ENCODE peak calls at places on chromosomes 13 and 19, in nine cellular contexts. O is AG04450, P is cardiac fibroblast, C is sigmoid colon, J is breast epithelium, Z is mesothelial cell of epicardium, M is MM.1S, S is GM06990, H is lower leg skin. W is an unnamed sample.

GRCh38 chr13:76822691-76823267 is 63.4 kb downstream of the KCTD12 start:
- DNase-seq in C (no peak), P (peak; percentile 77), Z (no peak), S (peak; percentile 30), J (no peak), H (no peak), O (no peak), M (peak; percentile 53), W (peak; percentile 39)

GRCh38 chr19:679418-680286 is 3.5 kb downstream of the FSTL3 start:
- DNase-seq in Z (peak; percentile 39), S (no peak), C (peak; percentile 93), J (peak; percentile 55), O (peak; percentile 48), P (peak; percentile 75), M (no peak), H (no peak), W (peak; percentile 37)

GRCh38 chr19:40663712-40664692 is 26.4 kb downstream of the NUMBL start:
- DNase-seq in Z (no peak), P (peak; percentile 30), M (no peak), J (no peak), H (no peak), C (peak; percentile 74), O (no peak), S (no peak), W (peak; percentile 14)

GRCh38 chr13:97403893-97404683 is 29.9 kb upstream of the RAP2A start:
- DNase-seq in S (no peak), P (peak; percentile 12), M (no peak), O (no peak), J (no peak), H (no peak), Z (no peak), C (no peak), W (peak; percentile 20)

GRCh38 chr13:98026457-98026857 is 73.0 kb downstream of the IPO5 start:
- DNase-seq in M (no peak), O (no peak), Z (no peak), J (no peak), S (no peak), C (no peak), H (no peak), P (peak; percentile 65), W (no peak)

GRCh38 chr19:5154129-5154798 is 185.4 kb downstream of the KDM4B start:
- DNase-seq in O (no peak), J (no peak), S (no peak), P (peak; percentile 17), M (peak; percentile 20), H (no peak), Z (no peak), C (peak; percentile 65), W (no peak)

GRCh38 chr13:40344270-40345148 is 321.9 kb downstream of the FOXO1 start:
- DNase-seq in M (no peak), P (no peak), Z (no peak), H (no peak), O (no peak), S (no peak), J (no peak), C (no peak), W (no peak)

GRCh38 chr13:98571955-98572662 is 4.8 kb downstream of the STK24 start:
- DNase-seq in O (no peak), C (no peak), S (peak; percentile 41), P (peak; percentile 50), Z (no peak), J (no peak), H (no peak), M (peak; percentile 39), W (peak; percentile 69)

GRCh38 chr19:19530889-19531288 is 2.2 kb downstream of the YJEFN3 start:
- DNase-seq in J (no peak), O (no peak), Z (no peak), M (no peak), S (no peak), H (no peak), P (no peak), C (no peak), W (no peak)

GRCh38 chr19:1000591-1001537 is 645 bp downstream of the GRIN3B start:
- DNase-seq in C (no peak), M (no peak), J (no peak), H (no peak), P (no peak), S (no peak), Z (no peak), O (no peak), W (no peak)

GRCh38 chr19:532578-533484 is 1.3 kb downstream of the CDC34 start:
- DNase-seq in Z (no peak), C (peak; percentile 94), S (peak; percentile 57), M (peak; percentile 64), H (no peak), O (no peak), P (peak; percentile 78), J (peak; percentile 70), W (peak; percentile 66)

GRCh38 chr13:104098421-104098820 is 1032.2 kb upstream of the SLC10A2 start:
- DNase-seq in O (no peak), C (no peak), Z (no peak), J (no peak), H (no peak), S (no peak), P (no peak), M (no peak), W (no peak)

GRCh38 chr13:33228645-33229445 is 56.7 kb downstream of the STARD13 start:
- DNase-seq in O (no peak), H (no peak), J (no peak), C (no peak), Z (no peak), S (no peak), M (peak; percentile 40), P (peak; percentile 83), W (peak; percentile 73)

GRCh38 chr13:40230833-40231266 is 435.6 kb downstream of the FOXO1 start:
- DNase-seq in P (peak; percentile 60), M (no peak), C (no peak), O (no peak), J (no peak), Z (no peak), S (no peak), H (no peak), W (no peak)

GRCh38 chr19:15443838-15444237 is 5.9 kb downstream of the WIZ start:
- DNase-seq in H (no peak), M (no peak), P (no peak), J (no peak), S (no peak), Z (no peak), C (no peak), O (no peak), W (no peak)

GRCh38 chr19:16336571-16336970 is 11.9 kb downstream of the KLF2 start:
- DNase-seq in C (no peak), M (no peak), O (no peak), S (no peak), J (no peak), P (no peak), Z (no peak), H (no peak), W (no peak)

GRCh38 chr13:19670147-19670546 is 36.7 kb downstream of the MPHOSPH8 start:
- DNase-seq in J (no peak), M (no peak), H (no peak), S (no peak), Z (no peak), P (no peak), C (no peak), O (no peak), W (no peak)

GRCh38 chr13:45500492-45501174 is 35.9 kb downstream of the COG3 start:
- DNase-seq in H (no peak), C (no peak), O (peak; percentile 83), J (no peak), S (no peak), P (peak; percentile 95), Z (no peak), M (no peak), W (peak; percentile 87)

GRCh38 chr13:22050951-22051563 is 380.2 kb downstream of the FGF9 start:
- DNase-seq in H (no peak), P (no peak), Z (no peak), C (no peak), M (no peak), J (no peak), O (no peak), S (no peak), W (no peak)

GRCh38 chr13:45834411-45834994 is 17.1 kb downstream of the SIAH3 start:
- DNase-seq in Z (no peak), S (no peak), O (no peak), M (no peak), H (no peak), J (no peak), P (no peak), C (no peak), W (no peak)

DNA sequence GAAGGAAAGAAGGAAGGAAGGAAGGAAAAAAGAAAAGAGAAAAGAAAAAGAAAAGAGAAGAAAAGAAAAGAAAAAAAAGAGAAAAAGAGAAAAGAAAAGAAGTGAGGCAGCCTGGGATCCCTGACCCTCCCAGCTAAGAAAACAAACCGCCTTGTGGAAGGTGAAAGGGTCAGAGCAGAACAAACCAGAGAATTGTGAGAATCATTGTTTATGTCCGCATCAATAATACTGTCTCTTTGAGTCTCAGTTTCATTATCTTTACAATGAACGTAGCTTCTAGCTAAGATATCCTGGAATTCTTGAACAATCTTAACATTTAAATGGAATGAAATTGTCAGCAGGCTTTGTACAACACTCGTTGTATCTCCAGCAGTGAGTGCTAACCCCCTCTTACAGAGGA is 66.4 kb upstream of the SERP2 start:
- DNase-seq in M (no peak), P (peak; percentile 29), Z (no peak), H (no peak), C (no peak), O (no peak), J (no peak), S (no peak), W (no peak)
- TF ChIP-seq CTCF in M (no peak), P (no peak), Z (no peak), H (no peak), C (no peak), O (no peak), J (no peak), S (no peak), W (no peak)

GRCh38 chr19:6738726-6739389 is 622 bp upstream of the TRIP10 start:
- DNase-seq in C (peak; percentile 81), J (no peak), M (peak; percentile 46), Z (no peak), H (peak; percentile 51), S (peak; percentile 75), P (peak; percentile 55), O (no peak), W (no peak)
- TF ChIP-seq CTCF in C (no peak), J (peak; percentile 5), M (no peak), Z (no peak), H (no peak), S (no peak), P (no peak), O (no peak), W (peak; percentile 54)

GRCh38 chr19:29690842-29691241 is 24.2 kb downstream of the C19orf12 start:
- DNase-seq in O (no peak), S (no peak), P (peak; percentile 80), Z (no peak), C (no peak), J (no peak), H (no peak), M (peak; percentile 53), W (peak; percentile 43)
- TF ChIP-seq CTCF in O (no peak), S (peak; percentile 56), P (peak; percentile 52), Z (no peak), C (no peak), J (no peak), H (no peak), M (peak; percentile 41), W (peak; percentile 71)

DNA sequence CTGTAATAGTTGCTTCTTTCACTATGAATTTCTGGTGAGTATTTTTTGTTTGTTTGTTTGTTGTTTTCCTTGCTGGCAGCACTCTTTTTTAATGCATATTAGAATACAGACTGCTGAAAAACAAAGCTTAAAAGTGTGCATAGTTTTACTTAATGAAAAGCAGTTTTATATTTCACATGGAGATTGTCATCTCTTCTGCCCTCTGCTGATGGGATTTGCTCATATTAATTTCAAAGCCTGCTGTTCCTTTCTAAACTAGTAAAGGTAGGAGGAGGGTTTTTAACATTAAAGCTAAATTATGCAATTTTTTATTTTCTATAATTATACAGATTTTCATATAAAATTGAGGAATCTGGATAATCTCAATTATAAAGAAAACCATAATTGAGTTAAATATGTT is 692.6 kb upstream of the SLITRK1 start:
- DNase-seq in C (no peak), P (peak; percentile 30), O (no peak), S (no peak), J (no peak), Z (no peak), H (no peak), M (peak; percentile 33), W (peak; percentile 49)
- TF ChIP-seq CTCF in C (no peak), P (peak; percentile 31), O (peak; percentile 52), S (no peak), J (no peak), Z (peak; percentile 22), H (no peak), M (peak; percentile 43), W (peak; percentile 77)

W was measured in HFFc6.